ENCODE peak calls at places on chromosomes 4 and X, in six cellular contexts. X is trophoblast cell; C is stimulated activated CD4-positive, alpha-beta T cell treated with anti-CD3 and anti-CD28 coated beads, Interleukin-4, amount 100 ng/mL, for 24 hours; E is activated T-helper 1 cell treated with anti-CD3 and anti-CD28 coated beads, Interleukin-12 subunit alpha, Interleukin-12 subunit beta, Interleukin-2, Interleukin-4 antibody, amounts not matched to agents 30 ng/mL and 10 ng/mL and 1 ng/mL, durations not matched to agents 14 hours and 24 hours and 36 hours; O is H9; J is activated CD8-positive, alpha-beta memory T cell treated with anti-CD3 and anti-CD28 coated beads for 48 hours. B is an unnamed sample.

GRCh38 chr4:138977525-138977924 is 38.1 kb upstream of the NOCT start:
- DNase-seq in X (no peak), C (no peak), E (no peak), O (peak), J (no peak), B (no peak)

GRCh38 chrX:11543249-11543648 is 122.5 kb downstream of the ARHGAP6 start:
- DNase-seq in X (no peak), C (no peak), E (no peak), O (no peak), J (no peak), B (no peak)

GRCh38 chr4:7857238-7857701 is 82.4 kb downstream of the AFAP1 start:
- DNase-seq in X (peak), C (peak), E (no peak), O (no peak), J (no peak), B (peak)

GRCh38 chr4:136750898-136751297 is 781.4 kb downstream of the PCDH18 start:
- DNase-seq in X (peak), C (no peak), E (no peak), O (no peak), J (no peak), B (peak)

GRCh38 chr4:109658871-109659410 is 44.3 kb downstream of the CASP6 start:
- DNase-seq in X (no peak), C (no peak), E (no peak), O (no peak), J (no peak), B (peak)

GRCh38 chr4:88725986-88726385 is 28.4 kb upstream of the NAP1L5 start:
- DNase-seq in X (no peak), C (no peak), E (no peak), O (no peak), J (no peak), B (no peak)

GRCh38 chrX:139290310-139290709 is 240.2 kb upstream of the F9 start:
- DNase-seq in X (no peak), C (no peak), E (no peak), O (no peak), J (no peak), B (no peak)

GRCh38 chr4:173937871-173938270 is 345.6 kb downstream of the FBXO8 start:
- DNase-seq in X (no peak), C (no peak), E (no peak), O (no peak), J (no peak), B (no peak)

GRCh38 chr4:8847764-8848163 is 23.9 kb downstream of the HMX1 start:
- DNase-seq in X (no peak), C (no peak), E (no peak), O (peak), J (no peak), B (peak)